ENCODE peak calls at places on chromosomes 1 and 21, in nine cellular contexts. N is progenitor cell of endocrine pancreas, P is HL-60, R is ovary, U is uterus, S is tibial artery, J is HFF-Myc, G is A673, W is HFFc6. Y is an unnamed sample.
A peak's percentile ranks its signal among the peaks of the same experiment; 100 is the strongest.

GRCh38 chr1:51833700-51834099 is 44.8 kb downstream of the NRDC start:
- DNase-seq in S (no peak), G (no peak), W (no peak), J (no peak), U (no peak), N (no peak), P (no peak), R (no peak), Y (no peak)

GRCh38 chr1:26853156-26853555 is 9.8 kb upstream of the SFN start:
- DNase-seq in J (peak; percentile 72), R (peak; percentile 66), U (peak; percentile 81), P (peak; percentile 83), W (peak; percentile 88), S (peak; percentile 93), G (peak; percentile 83), N (peak; percentile 84), Y (peak; percentile 82)

GRCh38 chr1:230283678-230284077 is 142.5 kb downstream of the PGBD5 start:
- DNase-seq in G (no peak), S (peak; percentile 59), N (no peak), U (peak; percentile 6), J (no peak), W (no peak), P (no peak), R (no peak), Y (no peak)

GRCh38 chr1:152495066-152495675 is 15.4 kb upstream of the LCE5A start:
- DNase-seq in N (no peak), J (no peak), P (peak; percentile 68), G (peak; percentile 73), W (peak; percentile 8), U (no peak), S (no peak), R (no peak), Y (peak; percentile 33)

GRCh38 chr1:220323717-220324116 is 51.5 kb upstream of the RAB3GAP2 start:
- DNase-seq in G (no peak), S (no peak), W (no peak), N (no peak), U (no peak), J (no peak), P (no peak), R (no peak), Y (no peak)

GRCh38 chr1:62318756-62319544 is at the start of gene KANK4:
- DNase-seq in G (peak; percentile 17), R (no peak), W (no peak), S (no peak), J (no peak), N (peak; percentile 25), P (no peak), U (no peak), Y (no peak)

GRCh38 chr21:38733973-38734546 is 71.7 kb upstream of the ETS2 start:
- DNase-seq in S (peak; percentile 93), W (peak; percentile 74), J (peak; percentile 48), U (peak; percentile 91), N (peak; percentile 88), G (peak; percentile 64), R (peak; percentile 84), P (peak; percentile 79), Y (peak; percentile 79)

GRCh38 chr1:212030936-212031528 is 4.3 kb downstream of the INTS7 start:
- DNase-seq in R (no peak), U (no peak), S (no peak), P (peak; percentile 17), W (peak; percentile 83), G (peak; percentile 58), N (no peak), J (no peak), Y (no peak)

GRCh38 chr1:172642970-172643369 is 15.9 kb upstream of the FASLG start:
- DNase-seq in W (no peak), G (peak; percentile 6), P (no peak), S (no peak), J (no peak), R (no peak), N (no peak), U (no peak), Y (no peak)

GRCh38 chr21:21177353-21177986 is 179.3 kb downstream of the NCAM2 start:
- DNase-seq in U (no peak), G (no peak), N (no peak), S (no peak), R (no peak), W (no peak), J (no peak), P (no peak), Y (no peak)
- TF ChIP-seq CTCF in U (no peak), G (no peak), N (no peak), S (no peak), R (no peak), W (no peak), J (no peak), P (no peak), Y (no peak)

GRCh38 chr21:46325073-46325912 is 1.3 kb downstream of the PCNT start:
- DNase-seq in U (peak; percentile 48), J (no peak), G (peak; percentile 74), W (peak; percentile 41), R (peak; percentile 41), P (peak; percentile 63), S (peak; percentile 73), N (peak; percentile 30), Y (peak; percentile 43)

GRCh38 chr21:46324390-46325072 is 575 bp downstream of the PCNT start:
- DNase-seq in G (peak; percentile 89), J (no peak), W (peak; percentile 63), U (peak; percentile 84), S (peak; percentile 91), P (peak; percentile 74), R (peak; percentile 85), N (peak; percentile 75), Y (peak; percentile 83)

GRCh38 chr21:46328151-46328550 is 4.2 kb downstream of the PCNT start:
- DNase-seq in G (no peak), J (no peak), P (no peak), N (no peak), W (no peak), S (no peak), R (no peak), U (no peak), Y (no peak)

GRCh38 chr21:46327711-46328110 is 3.8 kb downstream of the PCNT start:
- DNase-seq in R (no peak), W (no peak), U (no peak), S (no peak), G (no peak), N (no peak), J (no peak), P (no peak), Y (no peak)

DNA sequence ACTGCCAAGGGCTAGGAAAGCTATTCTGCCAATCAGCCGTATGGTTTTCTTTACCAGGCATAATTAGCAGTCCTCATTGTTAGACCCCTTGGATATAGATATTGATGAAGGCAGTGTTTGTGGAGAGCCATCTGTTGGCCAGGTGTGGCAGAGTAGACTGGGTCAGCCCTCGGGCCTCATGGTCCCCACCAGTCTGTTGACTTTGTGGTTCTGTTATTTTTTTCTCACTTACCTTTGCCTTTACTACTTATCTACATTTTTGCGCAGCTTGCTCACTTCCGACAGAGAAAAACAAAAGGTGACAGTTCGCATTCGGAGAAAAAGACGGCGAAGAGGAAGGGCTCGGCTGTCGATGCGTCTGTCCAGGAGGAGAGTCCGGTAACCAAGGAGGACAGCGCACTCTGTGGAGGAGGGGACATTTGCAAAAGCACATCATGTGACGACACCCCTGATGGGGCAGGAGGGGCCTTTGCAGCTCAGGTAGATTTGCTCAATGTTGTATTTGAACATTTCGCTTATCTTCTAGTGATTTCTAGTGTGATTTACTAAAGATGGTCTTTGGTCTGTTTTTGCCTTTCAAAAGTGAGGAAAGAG is 2.3 kb downstream of the PCNT start:
- DNase-seq in U (no peak), P (no peak), R (no peak), S (no peak), J (no peak), W (no peak), N (no peak), G (no peak), Y (no peak)
- TF ChIP-seq CTCF in U (no peak), P (no peak), R (no peak), S (no peak), J (no peak), W (no peak), N (no peak), G (no peak), Y (no peak)

GRCh38 chr1:207060596-207060995 is 7.5 kb downstream of the PFKFB2 start:
- DNase-seq in S (no peak), W (no peak), G (no peak), P (no peak), J (no peak), R (no peak), U (no peak), N (no peak), Y (no peak)

GRCh38 chr1:207058252-207058651 is 5.2 kb downstream of the PFKFB2 start:
- DNase-seq in U (no peak), G (no peak), W (no peak), R (no peak), N (no peak), S (no peak), P (no peak), J (no peak), Y (no peak)

GRCh38 chr1:207059881-207060280 is 6.8 kb downstream of the PFKFB2 start:
- DNase-seq in W (no peak), U (no peak), N (no peak), P (no peak), J (no peak), R (no peak), S (no peak), G (no peak), Y (no peak)

GRCh38 chr1:207056673-207057072 is 3.6 kb downstream of the PFKFB2 start:
- DNase-seq in N (no peak), S (no peak), R (no peak), U (no peak), P (no peak), J (no peak), W (no peak), G (no peak), Y (no peak)

DNA sequence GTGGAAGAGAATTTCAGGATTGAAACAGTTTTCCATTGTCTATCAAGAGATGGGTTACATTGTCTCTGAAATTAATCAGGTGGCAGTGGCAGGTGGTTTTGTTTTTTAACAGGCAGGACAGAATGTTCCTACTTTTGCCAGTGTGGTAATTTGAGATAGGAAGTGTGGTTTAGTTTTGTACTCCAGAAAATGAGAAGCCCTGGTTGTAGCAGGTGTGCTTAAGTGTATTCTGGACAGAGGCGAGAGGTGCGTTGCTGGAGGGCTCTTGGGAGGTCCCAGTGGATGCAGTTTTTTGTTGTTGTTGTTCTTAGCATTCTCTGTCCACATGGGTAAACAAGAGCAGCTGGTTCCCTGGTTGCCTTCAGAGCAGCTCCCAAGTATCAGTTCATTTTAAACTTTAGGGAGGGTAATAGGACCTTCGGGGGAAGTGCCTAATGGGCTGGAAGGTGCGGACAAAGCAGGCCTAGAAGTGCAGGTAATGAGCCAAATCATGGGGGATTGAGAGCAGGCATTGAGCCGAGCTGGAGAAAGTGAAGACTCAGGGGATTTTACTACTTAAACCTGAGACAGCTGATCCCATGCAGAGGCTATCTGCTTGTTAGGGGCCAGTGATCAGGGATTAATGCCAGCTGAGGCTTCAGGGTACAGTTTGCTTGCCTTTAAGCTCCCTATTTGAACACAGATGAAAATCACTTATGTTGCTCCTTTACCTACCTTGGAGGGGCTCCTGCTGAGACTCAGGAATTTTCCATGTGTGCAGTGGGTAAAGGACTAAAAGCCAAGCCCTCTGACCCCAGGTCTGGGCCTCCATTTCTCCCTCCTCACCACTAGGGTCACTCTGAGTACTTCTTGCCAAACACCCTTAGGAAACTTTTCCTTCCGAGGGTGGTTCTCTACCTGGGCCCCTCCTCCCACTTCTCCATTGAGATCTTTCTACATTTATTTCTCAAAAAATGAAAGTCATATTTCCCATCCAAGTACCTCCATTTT is 6.1 kb downstream of the PFKFB2 start:
- DNase-seq in P (no peak), R (no peak), J (no peak), G (no peak), U (no peak), W (no peak), N (no peak), S (no peak), Y (no peak)
- TF ChIP-seq CTCF in P (no peak), R (no peak), J (no peak), G (no peak), U (no peak), W (peak; percentile 27), N (peak; percentile 42), S (no peak), Y (no peak)

GRCh38 chr21:45921917-45922316 is 59.7 kb upstream of the COL6A1 start:
- DNase-seq in S (no peak), U (no peak), P (no peak), R (no peak), J (no peak), N (no peak), W (no peak), G (no peak), Y (no peak)
- TF ChIP-seq CTCF in S (no peak), U (no peak), P (no peak), R (no peak), J (no peak), N (no peak), W (no peak), G (no peak), Y (no peak)